ENCODE peak calls at places on chromosomes 16 and 17, in six cellular contexts. J is GM04503; M is stimulated activated CD4-positive, alpha-beta T cell treated with anti-CD3 and anti-CD28 coated beads, Interleukin-2, amount 100 ng/mL, for 48 hours; X is HT1080; O is stimulated activated CD8-positive, alpha-beta memory T cell treated with anti-CD3 and anti-CD28 coated beads, Interleukin-2, amount 100 ng/mL, for 48 hours; T is naive B cell. P is an unnamed sample.

GRCh38 chr17:66351053-66351452 is 48.6 kb downstream of the PRKCA start:
- DNase-seq in J (no peak), M (no peak), T (no peak), X (no peak), O (no peak), P (no peak)

GRCh38 chr16:71287903-71288302 is 1.3 kb downstream of the CMTR2 start:
- DNase-seq in O (no peak), J (no peak), T (no peak), X (no peak), M (no peak), P (no peak)

GRCh38 chr16:71499775-71500364 is 10.7 kb upstream of the ZNF19 start:
- DNase-seq in T (peak; percentile 53), J (no peak), X (peak; percentile 54), O (peak; percentile 8), M (peak; percentile 40), P (peak; percentile 30)

GRCh38 chr17:29835438-29836351 is 94.3 kb downstream of the SSH2 start:
- DNase-seq in T (no peak), O (no peak), J (no peak), X (no peak), M (no peak), P (no peak)

GRCh38 chr17:71409712-71410111 is 711.1 kb upstream of the SOX9 start:
- DNase-seq in J (peak; percentile 79), T (no peak), X (peak; percentile 79), O (no peak), M (no peak), P (no peak)

GRCh38 chr16:55035037-55035436 is 104.4 kb downstream of the IRX5 start:
- DNase-seq in T (no peak), X (peak; percentile 13), O (peak; percentile 30), J (no peak), M (peak; percentile 29), P (no peak)

GRCh38 chr16:80731915-80732314 is 72.5 kb downstream of the CDYL2 start:
- DNase-seq in X (no peak), O (no peak), T (no peak), J (no peak), M (no peak), P (no peak)

GRCh38 chr16:2898831-2899563 is 12.7 kb upstream of the FLYWCH1 start:
- DNase-seq in M (no peak), X (no peak), O (no peak), T (no peak), J (no peak), P (no peak)

GRCh38 chr16:4192206-4192605 is 49.7 kb downstream of the SRL start:
- DNase-seq in J (no peak), X (no peak), M (no peak), T (no peak), O (no peak), P (no peak)

GRCh38 chr17:73592079-73592415 is 52.2 kb downstream of the SDK2 start:
- DNase-seq in O (no peak), T (no peak), M (no peak), J (no peak), X (no peak), P (no peak)

GRCh38 chr17:8927395-8927794 is 38.1 kb downstream of the PIK3R5 start:
- DNase-seq in J (no peak), T (no peak), X (no peak), O (no peak), M (no peak), P (no peak)

GRCh38 chr17:75610103-75610984 is 22.7 kb downstream of the MYO15B start:
- DNase-seq in X (no peak), O (no peak), M (no peak), J (no peak), T (no peak), P (no peak)

GRCh38 chr16:1430759-1431496 is at the start of gene PERCC1:
- DNase-seq in X (no peak), J (no peak), M (no peak), T (no peak), O (no peak), P (no peak)

GRCh38 chr16:56345406-56346050 is 79.8 kb downstream of the AMFR start:
- DNase-seq in T (no peak), O (no peak), X (no peak), M (no peak), J (no peak), P (no peak)

GRCh38 chr16:73365010-73365409 is 317.1 kb upstream of the ZFHX3 start:
- DNase-seq in T (no peak), X (no peak), O (no peak), M (no peak), J (no peak), P (no peak)

GRCh38 chr16:54651851-54652770 is 278.6 kb upstream of the IRX5 start:
- DNase-seq in J (no peak), M (no peak), O (no peak), T (no peak), X (peak; percentile 46), P (no peak)

GRCh38 chr16:69535123-69536050 is 30.4 kb upstream of the NFAT5 start:
- DNase-seq in T (no peak), X (peak; percentile 61), J (no peak), O (no peak), M (no peak), P (no peak)

GRCh38 chr16:24525970-24526559 is 13.3 kb upstream of the RBBP6 start:
- DNase-seq in M (no peak), J (peak; percentile 72), O (no peak), X (peak; percentile 25), T (no peak), P (no peak)

GRCh38 chr17:44198721-44199552 is 747 bp downstream of the ATXN7L3 start:
- DNase-seq in M (peak; percentile 51), O (peak; percentile 26), T (peak; percentile 67), X (peak; percentile 28), J (no peak), P (no peak)

GRCh38 chr16:28202147-28202746 is 9.5 kb downstream of the XPO6 start:
- DNase-seq in J (no peak), X (peak; percentile 20), O (peak; percentile 28), T (no peak), M (peak; percentile 27), P (no peak)

GRCh38 chr16:87686697-87687570 is 78.9 kb downstream of the KLHDC4 start:
- DNase-seq in M (no peak), J (no peak), O (no peak), T (no peak), X (peak; percentile 28), P (no peak)

GRCh38 chr16:64872101-64872500 is 249.8 kb downstream of the CDH11 start:
- DNase-seq in T (no peak), X (no peak), J (no peak), M (no peak), O (no peak), P (no peak)

P was measured in GM18507.